ENCODE peak calls at places on chromosomes 12 and 14, in seven cellular contexts. One of them, this sample, is unnamed.

GRCh38 chr12:4809013-4809448 is 88.8 kb downstream of the GALNT8 start:
- DNase-seq in head of caudate nucleus: no peak
- DNase-seq in COR-L47: peak
- DNase-seq in amygdala: no peak
- DNase-seq in posterior cingulate gyrus: peak
- DNase-seq in HEK293T: peak
- DNase-seq in AG08395: no peak
- DNase-seq in this sample: no peak

GRCh38 chr12:109678732-109679131 is 34.9 kb upstream of the FAM222A start:
- DNase-seq in head of caudate nucleus: no peak
- DNase-seq in COR-L47: peak
- DNase-seq in amygdala: no peak
- DNase-seq in posterior cingulate gyrus: no peak
- DNase-seq in HEK293T: no peak
- DNase-seq in AG08395: no peak
- DNase-seq in this sample: no peak

GRCh38 chr14:100623961-100624360 is 36.7 kb upstream of the BEGAIN start:
- DNase-seq in head of caudate nucleus: no peak
- DNase-seq in COR-L47: no peak
- DNase-seq in amygdala: no peak
- DNase-seq in posterior cingulate gyrus: no peak
- DNase-seq in HEK293T: no peak
- DNase-seq in AG08395: no peak
- DNase-seq in this sample: no peak

GRCh38 chr12:11978985-11979384 is 91.8 kb upstream of the BCL2L14 start:
- DNase-seq in head of caudate nucleus: no peak
- DNase-seq in COR-L47: no peak
- DNase-seq in amygdala: no peak
- DNase-seq in posterior cingulate gyrus: no peak
- DNase-seq in HEK293T: no peak
- DNase-seq in AG08395: no peak
- DNase-seq in this sample: no peak

GRCh38 chr14:101464310-101464983 is 96.8 kb upstream of the DIO3 start:
- DNase-seq in head of caudate nucleus: no peak
- DNase-seq in COR-L47: no peak
- DNase-seq in amygdala: no peak
- DNase-seq in posterior cingulate gyrus: no peak
- DNase-seq in HEK293T: no peak
- DNase-seq in AG08395: no peak
- DNase-seq in this sample: no peak

GRCh38 chr14:100530270-100531072 is 56.7 kb downstream of the BEGAIN start:
- DNase-seq in head of caudate nucleus: no peak
- DNase-seq in COR-L47: no peak
- DNase-seq in amygdala: no peak
- DNase-seq in posterior cingulate gyrus: peak
- DNase-seq in HEK293T: no peak
- DNase-seq in AG08395: no peak
- DNase-seq in this sample: no peak

GRCh38 chr12:94145231-94145979 is 3.0 kb upstream of the PLXNC1 start:
- DNase-seq in head of caudate nucleus: no peak
- DNase-seq in COR-L47: peak
- DNase-seq in amygdala: no peak
- DNase-seq in posterior cingulate gyrus: no peak
- DNase-seq in HEK293T: no peak
- DNase-seq in AG08395: peak
- DNase-seq in this sample: no peak

GRCh38 chr14:68447581-68448281 is 345.1 kb downstream of the ZFP36L1 start:
- DNase-seq in head of caudate nucleus: no peak
- DNase-seq in COR-L47: no peak
- DNase-seq in amygdala: no peak
- DNase-seq in posterior cingulate gyrus: no peak
- DNase-seq in HEK293T: no peak
- DNase-seq in AG08395: no peak
- DNase-seq in this sample: no peak

GRCh38 chr12:98645572-98646067 is 530 bp downstream of the APAF1 start:
- DNase-seq in head of caudate nucleus: peak
- DNase-seq in COR-L47: no peak
- DNase-seq in amygdala: peak
- DNase-seq in posterior cingulate gyrus: peak
- DNase-seq in HEK293T: peak
- DNase-seq in AG08395: no peak
- DNase-seq in this sample: no peak

GRCh38 chr14:99681101-99681831 is 2.8 kb upstream of the CYP46A1 start:
- DNase-seq in head of caudate nucleus: no peak
- DNase-seq in COR-L47: no peak
- DNase-seq in amygdala: no peak
- DNase-seq in posterior cingulate gyrus: no peak
- DNase-seq in HEK293T: no peak
- DNase-seq in AG08395: no peak
- DNase-seq in this sample: no peak

GRCh38 chr12:50351120-50352043 is 45.0 kb downstream of the FAM186A start:
- DNase-seq in head of caudate nucleus: no peak
- DNase-seq in COR-L47: no peak
- DNase-seq in amygdala: no peak
- DNase-seq in posterior cingulate gyrus: no peak
- DNase-seq in HEK293T: peak
- DNase-seq in AG08395: no peak
- DNase-seq in this sample: no peak

GRCh38 chr12:89333564-89334252 is 18.6 kb downstream of the DUSP6 start:
- DNase-seq in head of caudate nucleus: no peak
- DNase-seq in COR-L47: no peak
- DNase-seq in amygdala: no peak
- DNase-seq in posterior cingulate gyrus: no peak
- DNase-seq in HEK293T: no peak
- DNase-seq in AG08395: no peak
- DNase-seq in this sample: no peak